ENCODE peak calls at places on chromosomes 16 and 17, in six cellular contexts. M, V, B, D, A and G are unnamed samples. For H3K4me1, the result is how much of the 10 kb centered on the place peaks cover.

GRCh38 chr17:12554251-12554650 is 111.4 kb upstream of the MYOCD start:
- DNase-seq in V (no peak), D (no peak), A (no peak), M (no peak), B (no peak), G (no peak)

GRCh38 chr17:50944902-50945720 is 79.0 kb upstream of the TOB1 start:
- DNase-seq in M (no peak), D (peak), V (no peak), A (no peak), B (no peak), G (no peak)

GRCh38 chr16:2194852-2195315 is 1.5 kb downstream of the CASKIN1 start:
- DNase-seq in B (peak), D (no peak), A (peak), V (no peak), M (peak), G (peak)

GRCh38 chr17:79541451-79541850 is 69.4 kb downstream of the RBFOX3 start:
- DNase-seq in M (no peak), B (no peak), D (no peak), A (no peak), V (no peak), G (no peak)

GRCh38 chr17:57305918-57306317 is 49.6 kb downstream of the MSI2 start:
- DNase-seq in M (no peak), B (no peak), D (no peak), V (no peak), A (no peak), G (no peak)

GRCh38 chr17:75774988-75775668 is 9.5 kb upstream of the UNK start:
- DNase-seq in B (peak), V (no peak), M (no peak), D (no peak), A (peak), G (no peak)

GRCh38 chr16:85390511-85391174 is 222.5 kb upstream of the GSE1 start:
- DNase-seq in B (peak), D (peak), V (no peak), A (peak), M (no peak), G (no peak)

GRCh38 chr16:71627631-71628236 is 1.8 kb downstream of the MARVELD3 start:
- DNase-seq in D (no peak), A (peak), M (no peak), B (no peak), V (no peak), G (no peak)

GRCh38 chr16:57686577-57686976 is 8.0 kb upstream of the DRC7 start:
- DNase-seq in A (no peak), B (no peak), D (no peak), V (no peak), M (no peak), G (no peak)

GRCh38 chr16:2008631-2009301 is 855 bp downstream of the ZNF598 start:
- DNase-seq in B (peak), V (no peak), M (no peak), D (no peak), A (peak), G (no peak)

GRCh38 chr17:57502696-57503307 is 242.3 kb downstream of the CCDC182 start:
- DNase-seq in A (no peak), D (no peak), V (no peak), B (no peak), M (no peak), G (no peak)

GRCh38 chr17:65990593-65990992 is 201.3 kb downstream of the CEP112 start:
- DNase-seq in B (no peak), V (no peak), A (no peak), M (no peak), D (no peak), G (no peak)

GRCh38 chr16:61587526-61587925 is 448.7 kb downstream of the CDH8 start:
- DNase-seq in A (no peak), V (no peak), D (no peak), B (no peak), M (no peak), G (no peak)

GRCh38 chr16:14650629-14651028 is 17.9 kb downstream of the BFAR start:
- DNase-seq in B (no peak), D (no peak), M (no peak), V (no peak), A (no peak), G (no peak)

GRCh38 chr16:57788252-57788841 is 13.9 kb downstream of the KIFC3 start:
- DNase-seq in D (no peak), V (no peak), M (no peak), B (no peak), A (no peak), G (no peak)

GRCh38 chr17:7195971-7196370 is 16.8 kb upstream of the ASGR1 start:
- DNase-seq in M (no peak), A (no peak), D (no peak), B (no peak), V (no peak), G (no peak)

GRCh38 chr16:84548971-84549844 is 44.7 kb upstream of the MEAK7 start:
- DNase-seq in V (no peak), D (peak), M (peak), A (peak), B (no peak), G (no peak)

GRCh38 chr17:36117505-36118382 is 14.1 kb downstream of the CCL4 start:
- DNase-seq in M (no peak), V (no peak), A (no peak), B (no peak), D (no peak), G (no peak)

GRCh38 chr16:46970089-46970488 is 3.4 kb downstream of the DNAJA2 start:
- DNase-seq in B (no peak), M (no peak), D (no peak), A (no peak), V (no peak), G (no peak)

GRCh38 chr17:13495423-13495822 is 106.3 kb downstream of the HS3ST3A1 start:
- DNase-seq in V (no peak), A (no peak), M (no peak), D (no peak), B (no peak), G (no peak)

GRCh38 chr16:86531193-86531550 is 20.8 kb downstream of the FOXF1 start:
- DNase-seq in M (no peak), D (peak), A (peak), B (no peak), V (no peak), G (no peak)

GRCh38 chr17:74921045-74921681 is 1.9 kb downstream of the USH1G start:
- DNase-seq in M (no peak), A (no peak), D (peak), B (no peak), V (no peak), G (no peak)

GRCh38 chr16:58850019-58850626 is 116.0 kb upstream of the GOT2 start:
- DNase-seq in A (no peak), D (no peak), V (no peak), B (no peak), M (no peak), G (no peak)

GRCh38 chr17:8163978-8164814 is 1.4 kb upstream of the VAMP2 start:
- DNase-seq in V (no peak), A (peak), D (peak), M (peak), B (peak), G (no peak)

GRCh38 chr16:55496509-55497145 is 12.2 kb upstream of the LPCAT2 start:
- DNase-seq in D (no peak), V (no peak), B (no peak), A (no peak), M (no peak), G (no peak)

GRCh38 chr16:66364959-66365306 is 1.6 kb upstream of the CDH5 start:
- DNase-seq in D (no peak), A (no peak), V (no peak), M (no peak), B (no peak), G (no peak)

GRCh38 chr17:75289832-75290337 is 652 bp upstream of the SLC25A19 start:
- DNase-seq in A (peak), D (peak), M (no peak), V (no peak), B (peak), G (peak)

GRCh38 chr17:31068291-31068690 is 26.5 kb upstream of the NF1 start:
- DNase-seq in M (peak), V (no peak), B (peak), D (no peak), A (peak), G (no peak)

GRCh38 chr16:4846503-4846900 is 586 bp downstream of the GLYR1 start:
- DNase-seq in D (no peak), A (peak), M (no peak), B (peak), V (no peak), G (no peak)

GRCh38 chr16:11799509-11800384 is 2.7 kb upstream of the ZC3H7A start:
- DNase-seq in D (no peak), B (no peak), M (no peak), V (no peak), A (no peak), G (no peak)
- H3K4me3 ChIP-seq in D (no peak), B (no peak), M (no peak), V (no peak), A (no peak), G (no peak)

GRCh38 chr16:9683677-9684076 is 498.6 kb downstream of the GRIN2A start:
- DNase-seq in M (no peak), D (no peak), A (no peak), B (no peak), V (no peak), G (no peak)

GRCh38 chr16:9680968-9681367 is 501.3 kb downstream of the GRIN2A start:
- DNase-seq in D (no peak), V (no peak), B (no peak), A (no peak), M (no peak), G (no peak)

GRCh38 chr16:9682320-9682719 is 499.9 kb downstream of the GRIN2A start:
- DNase-seq in A (no peak), V (no peak), D (no peak), B (no peak), M (no peak), G (no peak)

GRCh38 chr16:9680021-9680655 is 502.1 kb downstream of the GRIN2A start:
- DNase-seq in D (no peak), B (no peak), V (no peak), A (no peak), M (no peak), G (no peak)

DNA sequence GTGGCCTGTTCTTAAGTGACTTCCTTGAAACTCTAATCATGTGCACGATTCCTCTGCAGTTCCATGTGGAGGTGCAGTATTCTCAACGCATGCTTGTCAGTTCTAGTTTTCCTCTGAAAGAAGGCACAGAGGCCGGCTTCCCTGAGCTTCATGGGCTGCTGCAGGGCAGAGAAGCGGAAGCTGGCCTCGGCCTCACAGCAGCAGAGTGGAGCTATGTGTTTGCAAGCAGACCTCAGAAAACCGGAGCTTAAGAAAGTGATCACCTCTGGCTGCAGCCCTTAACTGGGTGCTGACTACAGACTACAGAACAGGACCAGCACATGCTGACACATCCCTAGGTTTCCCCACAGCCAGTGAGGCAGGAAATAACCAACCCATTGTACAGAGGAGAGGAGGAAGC is 500.7 kb downstream of the GRIN2A start:
- DNase-seq in D (no peak), M (no peak), V (no peak), A (no peak), B (no peak), G (no peak)
- H3K4me1 ChIP-seq in D (under half), M (under half), V (under half), A (under half), B (under half), G (under half)

DNA sequence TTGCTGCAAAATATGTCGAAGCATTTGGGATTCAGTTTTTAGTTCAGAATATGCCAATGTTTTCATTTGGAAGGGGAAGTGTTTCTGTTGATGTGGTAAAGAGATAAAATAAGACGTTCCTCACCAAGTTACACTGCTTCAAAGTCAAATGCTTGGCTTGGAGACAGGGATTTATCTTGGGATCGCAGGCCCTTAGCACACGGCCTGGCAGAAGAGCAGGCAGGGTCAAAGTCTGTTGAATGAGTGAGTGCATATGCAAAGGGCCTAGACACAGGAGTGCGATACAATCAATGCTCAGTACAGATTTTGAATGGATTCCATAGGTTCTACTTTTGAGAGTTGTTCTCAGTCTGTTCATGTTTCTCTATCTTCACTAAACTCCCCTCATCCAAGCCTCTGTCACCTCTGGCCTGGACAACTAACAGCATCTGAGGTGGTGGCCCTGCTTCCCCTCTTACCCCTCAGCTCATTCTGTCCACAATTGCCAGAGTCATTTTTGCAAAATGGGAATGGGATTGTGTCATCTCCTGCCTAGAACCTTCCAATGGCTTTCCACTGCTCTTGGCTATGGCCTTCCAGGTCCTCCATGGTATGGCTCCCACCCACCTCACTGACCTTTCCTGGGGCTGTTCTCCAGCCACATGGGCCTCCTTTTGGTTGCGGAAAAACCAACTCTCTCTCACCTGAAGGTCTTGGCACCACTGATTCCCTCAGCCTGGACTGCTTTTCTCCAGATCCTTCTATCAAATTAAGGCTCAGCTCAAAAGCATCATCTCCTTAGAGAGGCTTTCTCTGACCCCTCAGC is 3.2 kb downstream of the DEXI start:
- DNase-seq in A (no peak), V (no peak), M (no peak), D (no peak), B (no peak), G (no peak)
- H3K4me3 ChIP-seq in A (no peak), V (no peak), M (no peak), D (no peak), B (no peak), G (no peak)

DNA sequence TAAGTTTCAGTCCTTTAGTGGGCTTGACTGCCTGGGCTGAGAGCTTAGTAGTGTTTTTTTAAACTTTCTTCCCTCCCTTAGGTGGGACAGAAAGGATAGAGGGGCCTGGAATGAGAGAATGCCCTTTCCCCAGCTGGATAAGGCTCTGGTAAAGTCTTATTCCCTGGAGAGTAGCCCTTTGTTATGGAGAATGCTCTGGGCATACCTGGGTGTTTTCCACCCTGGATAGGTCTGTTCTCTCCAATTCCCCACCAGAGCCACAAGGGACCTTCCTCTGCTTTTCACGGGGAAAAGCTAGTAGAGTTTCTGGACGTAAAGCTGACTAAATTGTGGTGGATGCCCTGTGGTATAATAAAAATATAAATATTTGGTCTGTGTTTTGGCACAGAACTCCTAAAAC is 164.1 kb downstream of the HS3ST4 start:
- DNase-seq in D (no peak), A (no peak), B (no peak), V (no peak), M (no peak), G (no peak)
- H3K4me1 ChIP-seq in D (under half), A (under half), B (under half), V (under half), M (under half), G (under half)

GRCh38 chr16:31357324-31358156 is 2.6 kb downstream of the ITGAX start:
- DNase-seq in A (no peak), B (no peak), M (no peak), D (no peak), V (no peak), G (no peak)

GRCh38 chr16:31352344-31353115 is 2.4 kb upstream of the ITGAX start:
- DNase-seq in V (no peak), D (no peak), A (no peak), M (no peak), B (no peak), G (no peak)

GRCh38 chr16:31354394-31355291 is at the start of gene ITGAX:
- DNase-seq in B (peak), A (peak), D (peak), V (no peak), M (no peak), G (no peak)

GRCh38 chr16:31356566-31357323 is 1.8 kb downstream of the ITGAX start:
- DNase-seq in B (no peak), A (no peak), M (no peak), V (no peak), D (no peak), G (no peak)

GRCh38 chr16:31355701-31356100 is 725 bp downstream of the ITGAX start:
- DNase-seq in A (no peak), M (no peak), B (no peak), D (no peak), V (no peak), G (no peak)
- H3K4me3 ChIP-seq in A (no peak), M (no peak), B (no peak), D (no peak), V (no peak), G (no peak)

DNA sequence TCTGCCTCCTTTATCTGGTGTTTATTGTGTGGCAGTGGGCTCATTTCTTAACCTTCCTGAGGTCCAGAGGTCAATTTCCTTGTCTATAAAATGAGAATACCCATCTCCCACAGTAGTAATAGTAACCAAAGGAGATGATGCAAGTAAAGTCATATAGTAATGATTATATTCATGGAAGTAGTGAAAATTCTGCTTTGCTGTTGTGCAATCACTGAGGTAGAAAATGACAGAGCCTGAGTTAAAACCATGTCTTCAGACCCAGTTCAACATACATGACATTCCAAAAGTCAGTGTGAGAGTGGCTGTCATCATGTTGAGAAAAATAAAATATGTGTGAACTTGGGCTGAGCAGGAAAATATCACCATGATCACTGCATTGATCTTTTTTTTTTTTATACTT is 864 bp upstream of the UMOD start:
- DNase-seq in M (no peak), B (no peak), V (no peak), D (no peak), A (no peak), G (no peak)
- H3K4me1 ChIP-seq in M (under half), B (under half), V (under half), D (under half), A (under half), G (under half)

GRCh38 chr17:4130715-4131114 is 12.1 kb downstream of the ZZEF1 start:
- DNase-seq in A (no peak), D (no peak), M (no peak), V (no peak), B (peak), G (no peak)
- H3K4me3 ChIP-seq in A (no peak), D (no peak), M (no peak), V (no peak), B (no peak), G (no peak)

GRCh38 chr17:82214012-82214628 is 1.5 kb upstream of the CCDC57 start:
- DNase-seq in B (no peak), A (no peak), V (no peak), D (no peak), M (no peak), G (no peak)
- H3K4me1 ChIP-seq in B (under half), A (under half), V (under half), D (under half), M (under half), G (under half)